ENCODE peak calls at places on chromosomes 5 and 9, in six cellular contexts. L is heart right ventricle, G is kidney epithelial cell, F is upper lobe of right lung, O is kidney, X is psoas muscle. H is an unnamed sample.

GRCh38 chr9:124493794-124494479 is 13.3 kb downstream of the NR5A1 start:
- DNase-seq in F (no peak), L (no peak), O (no peak), G (no peak), X (no peak), H (no peak)

GRCh38 chr5:17436766-17437221 is 61.2 kb upstream of the TAF11L2 start:
- DNase-seq in G (no peak), O (no peak), F (no peak), L (no peak), X (no peak), H (no peak)

GRCh38 chr9:12739014-12739413 is 35.8 kb upstream of the LURAP1L start:
- DNase-seq in G (no peak), X (no peak), L (no peak), F (no peak), O (no peak), H (no peak)

GRCh38 chr5:39896706-39897105 is 471.9 kb upstream of the DAB2 start:
- DNase-seq in X (no peak), G (no peak), O (no peak), F (no peak), L (no peak), H (no peak)

GRCh38 chr5:134130239-134130945 is 15.9 kb downstream of the TCF7 start:
- DNase-seq in O (peak; percentile 49), L (no peak), G (no peak), F (peak; percentile 27), X (peak; percentile 36), H (no peak)

GRCh38 chr5:173671121-173671949 is 54.9 kb upstream of the BOD1 start:
- DNase-seq in O (peak; percentile 79), L (peak; percentile 47), F (peak; percentile 63), X (peak; percentile 93), G (no peak), H (no peak)

GRCh38 chr5:95238560-95239325 is 46.2 kb downstream of the MCTP1 start:
- DNase-seq in G (no peak), X (no peak), L (no peak), F (no peak), O (no peak), H (no peak)

GRCh38 chr9:7073679-7074078 is 315.9 kb downstream of the KDM4C start:
- DNase-seq in F (no peak), X (no peak), L (no peak), G (no peak), O (no peak), H (no peak)

GRCh38 chr5:170312666-170313065 is 15.1 kb upstream of the LCP2 start:
- DNase-seq in L (no peak), G (peak; percentile 31), O (no peak), X (no peak), F (no peak), H (no peak)

GRCh38 chr5:39919876-39920275 is 495.1 kb upstream of the DAB2 start:
- DNase-seq in L (no peak), F (no peak), X (no peak), G (no peak), O (no peak), H (no peak)

GRCh38 chr5:92662741-92663140 is 918.3 kb downstream of the NR2F1-AS1 start:
- DNase-seq in X (no peak), L (no peak), F (no peak), O (no peak), G (no peak), H (no peak)

GRCh38 chr5:173327084-173327947 is 898 bp downstream of the STC2 start:
- DNase-seq in F (no peak), O (no peak), L (no peak), X (no peak), G (no peak), H (no peak)

GRCh38 chr9:127741831-127742434 is 6.8 kb upstream of the TOR2A start:
- DNase-seq in F (peak; percentile 89), L (peak; percentile 80), G (peak; percentile 14), X (peak; percentile 88), O (peak; percentile 84), H (no peak)

GRCh38 chr9:97703437-97704326 is 6.5 kb upstream of the XPA start:
- DNase-seq in O (no peak), F (no peak), X (no peak), G (peak; percentile 93), L (no peak), H (no peak)

GRCh38 chr9:92728831-92729734 is 35.5 kb downstream of the BICD2 start:
- DNase-seq in F (peak; percentile 74), L (no peak), O (peak; percentile 62), X (peak; percentile 68), G (no peak), H (peak; percentile 65)

GRCh38 chr5:131589510-131590348 is 45.3 kb downstream of the RAPGEF6 start:
- DNase-seq in O (no peak), F (no peak), X (no peak), G (no peak), L (no peak), H (no peak)

GRCh38 chr9:104881991-104882555 is 45.9 kb downstream of the ABCA1 start:
- DNase-seq in X (no peak), L (no peak), F (no peak), G (no peak), O (no peak), H (no peak)

GRCh38 chr9:875119-875962 is 33.8 kb downstream of the DMRT1 start:
- DNase-seq in L (no peak), O (no peak), G (no peak), X (no peak), F (no peak), H (no peak)

GRCh38 chr9:33013962-33014664 is 11.0 kb upstream of the DNAJA1 start:
- DNase-seq in F (no peak), X (no peak), L (no peak), O (no peak), G (no peak), H (no peak)

GRCh38 chr9:119366909-119367690 is 2.1 kb downstream of the BRINP1 start:
- DNase-seq in G (no peak), X (no peak), L (no peak), F (no peak), O (no peak), H (no peak)

GRCh38 chr9:121976751-121977150 is 116.4 kb downstream of the TTLL11 start:
- DNase-seq in O (no peak), G (peak; percentile 73), X (no peak), L (no peak), F (no peak), H (no peak)

GRCh38 chr9:21078702-21079101 is 960 bp upstream of the IFNB1 start:
- DNase-seq in X (no peak), F (no peak), L (no peak), O (no peak), G (no peak), H (no peak)
- TF ChIP-seq CTCF in X (no peak), F (no peak), L (no peak), O (no peak), G (peak; percentile 5), H (no peak)

GRCh38 chr9:89996106-89996505 is 391.3 kb downstream of the GADD45G start:
- DNase-seq in X (no peak), G (no peak), L (no peak), O (no peak), F (no peak), H (no peak)

GRCh38 chr9:89993678-89994630 is 389.1 kb downstream of the GADD45G start:
- DNase-seq in O (peak; percentile 81), L (no peak), F (peak; percentile 84), X (peak; percentile 77), G (no peak), H (no peak)

GRCh38 chr9:89994988-89995613 is 390.3 kb downstream of the GADD45G start:
- DNase-seq in L (no peak), X (no peak), F (no peak), O (no peak), G (no peak), H (no peak)

GRCh38 chr9:89999176-89999533 is 394.3 kb downstream of the GADD45G start:
- DNase-seq in L (no peak), G (no peak), O (peak; percentile 75), F (peak; percentile 88), X (no peak), H (no peak)

DNA sequence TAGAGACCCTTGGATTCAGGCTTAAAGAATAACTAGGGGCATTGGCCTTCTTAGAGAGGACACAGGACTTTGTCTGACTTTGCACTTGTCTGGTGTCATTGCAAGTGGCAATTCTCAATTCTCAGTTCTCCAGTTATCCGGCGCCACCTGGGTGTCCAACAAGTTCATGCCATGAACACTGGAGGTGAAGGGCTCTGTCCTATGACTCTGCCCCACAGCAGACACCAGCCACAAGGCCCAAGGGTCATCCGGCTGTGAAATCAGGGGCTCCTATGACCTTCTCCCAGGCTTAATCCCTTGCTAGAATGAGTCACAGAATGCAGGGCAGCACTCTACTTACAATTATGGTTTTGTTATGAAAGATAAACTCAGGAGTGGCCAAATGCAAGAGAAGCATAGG is 391.9 kb downstream of the GADD45G start:
- DNase-seq in L (no peak), G (no peak), F (no peak), X (no peak), O (no peak), H (no peak)
- TF ChIP-seq CTCF in L (no peak), G (no peak), F (no peak), X (no peak), O (no peak), H (no peak)

GRCh38 chr5:143402464-143403356 is 776 bp downstream of the NR3C1 start:
- DNase-seq in X (peak; percentile 86), F (peak; percentile 84), L (peak; percentile 73), G (no peak), O (peak; percentile 92), H (peak; percentile 87)

GRCh38 chr5:143405063-143405746 is 1.7 kb upstream of the NR3C1 start:
- DNase-seq in L (peak; percentile 89), O (peak; percentile 96), G (no peak), F (peak; percentile 94), X (peak; percentile 95), H (peak; percentile 95)

GRCh38 chr5:143403357-143403606 is 204 bp downstream of the NR3C1 start:
- DNase-seq in O (no peak), G (no peak), L (no peak), X (no peak), F (no peak), H (no peak)

GRCh38 chr5:143404416-143405062 is 1.1 kb upstream of the NR3C1 start:
- DNase-seq in X (peak; percentile 90), G (no peak), O (peak; percentile 94), F (peak; percentile 91), L (peak; percentile 83), H (no peak)

DNA sequence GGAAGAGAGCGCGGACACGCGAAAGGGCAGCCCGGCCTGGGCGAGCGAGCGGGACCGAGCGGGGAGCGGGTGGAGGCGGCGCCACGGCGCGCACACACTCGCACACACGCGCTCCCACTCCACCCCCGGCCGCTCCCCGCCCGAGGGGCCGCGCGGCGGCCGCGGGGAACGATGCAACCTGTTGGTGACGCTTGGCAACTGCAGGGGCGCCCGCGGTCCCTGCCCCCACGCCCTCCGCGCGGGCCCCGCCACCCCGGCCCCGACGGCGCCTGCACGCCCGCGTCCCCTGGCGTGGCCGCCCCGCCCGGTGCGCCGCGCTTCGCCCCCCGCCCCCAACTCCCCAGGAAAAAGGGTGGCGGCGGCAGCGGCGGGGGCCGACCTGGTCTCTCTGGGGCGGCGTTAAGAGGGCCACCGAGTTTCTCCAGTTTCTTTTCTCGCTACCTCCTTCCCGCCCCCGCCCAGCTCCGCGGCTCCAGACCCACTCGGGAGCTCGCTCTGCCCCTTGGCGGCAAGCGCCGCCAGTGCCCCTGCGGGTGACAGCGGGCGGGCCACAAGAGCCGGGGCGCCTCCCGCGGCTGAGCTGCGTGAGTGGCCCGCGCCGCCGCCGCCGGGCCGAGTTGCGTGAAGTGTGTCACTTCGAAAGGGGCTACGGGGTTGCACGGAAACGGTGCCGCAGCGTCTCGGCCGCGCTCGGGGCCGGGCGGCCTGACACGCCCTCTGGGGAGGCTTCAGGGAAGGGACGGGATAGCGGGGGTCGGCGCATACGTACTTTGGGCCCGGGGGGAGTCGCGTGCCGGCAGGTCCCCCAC is at the start of gene NR3C1:
- DNase-seq in L (peak; percentile 91), X (peak; percentile 95), F (peak; percentile 95), G (no peak), O (peak; percentile 96), H (peak; percentile 94)
- TF ChIP-seq CTCF in L (peak; percentile 79), X (peak; percentile 74), F (peak; percentile 48), G (peak; percentile 9), O (peak; percentile 73), H (peak; percentile 63)

GRCh38 chr5:7392401-7393024 is 3.4 kb upstream of the ADCY2 start:
- DNase-seq in O (no peak), F (no peak), G (no peak), L (no peak), X (no peak), H (no peak)
- TF ChIP-seq CTCF in O (peak; percentile 50), F (peak; percentile 46), G (peak; percentile 63), L (peak; percentile 30), X (peak; percentile 67), H (peak; percentile 60)

H was measured in osteocyte.